ENCODE peak calls at places on chromosomes 11 and 22, in four cellular contexts. One of them, this sample, is unnamed.

GRCh38 chr22:47627561-47628253 is 865.3 kb downstream of the TBC1D22A start:
- DNase-seq in suprapubic skin: no peak
- DNase-seq in A549: no peak
- DNase-seq in IMR-90: no peak
- DNase-seq in this sample: no peak

GRCh38 chr11:90556612-90557011 is 333.8 kb upstream of the CHORDC1 start:
- DNase-seq in suprapubic skin: no peak
- DNase-seq in A549: no peak
- DNase-seq in IMR-90: no peak
- DNase-seq in this sample: no peak

GRCh38 chr11:117076941-117077659 is 21.1 kb downstream of the SIK3 start:
- DNase-seq in A549: no peak
- DNase-seq in suprapubic skin: no peak
- DNase-seq in IMR-90: no peak
- DNase-seq in this sample: peak

GRCh38 chr11:57946628-57947027 is 77.1 kb upstream of the OR9Q1 start:
- DNase-seq in suprapubic skin: no peak
- DNase-seq in A549: no peak
- DNase-seq in IMR-90: no peak
- DNase-seq in this sample: no peak

GRCh38 chr11:43856988-43857387 is 23.6 kb upstream of the ALKBH3 start:
- DNase-seq in IMR-90: no peak
- DNase-seq in A549: no peak
- DNase-seq in suprapubic skin: no peak
- DNase-seq in this sample: no peak

GRCh38 chr11:61716478-61717285 is 35.8 kb upstream of the MYRF start:
- DNase-seq in IMR-90: no peak
- DNase-seq in A549: no peak
- DNase-seq in suprapubic skin: no peak
- DNase-seq in this sample: no peak

GRCh38 chr11:65396769-65397745 is 10.6 kb downstream of the FRMD8 start:
- DNase-seq in IMR-90: no peak
- DNase-seq in A549: no peak
- DNase-seq in suprapubic skin: no peak
- DNase-seq in this sample: no peak

GRCh38 chr22:49303061-49303735 is 524.5 kb downstream of the BRD1 start:
- DNase-seq in A549: no peak
- DNase-seq in IMR-90: no peak
- DNase-seq in suprapubic skin: peak
- DNase-seq in this sample: no peak

GRCh38 chr11:92580931-92581330 is 356.3 kb downstream of the FAT3 start:
- DNase-seq in A549: no peak
- DNase-seq in suprapubic skin: no peak
- DNase-seq in IMR-90: no peak
- DNase-seq in this sample: no peak

DNA sequence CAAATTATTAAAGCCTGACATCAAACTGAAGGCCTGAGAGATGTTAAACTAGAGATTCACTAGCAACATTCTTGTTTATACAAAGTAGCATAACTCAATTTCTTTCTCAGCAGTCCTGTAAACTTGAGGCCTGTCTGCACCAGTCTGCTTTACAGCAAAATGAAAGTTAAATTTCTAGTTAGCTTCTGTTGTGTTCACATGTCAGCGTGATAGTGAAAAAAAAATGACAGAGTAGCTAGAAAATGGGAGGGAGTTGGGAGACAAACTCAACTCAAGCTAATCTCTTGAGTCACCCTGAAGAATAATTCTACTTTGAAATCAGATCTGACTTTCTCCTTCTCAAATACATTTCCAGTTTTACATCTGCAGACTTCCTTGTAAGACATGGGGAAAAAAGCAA is 6.5 kb downstream of the RBFOX2 start:
- DNase-seq in IMR-90: peak
- DNase-seq in suprapubic skin: no peak
- DNase-seq in A549: no peak
- DNase-seq in this sample: no peak
- TF ChIP-seq CTCF in IMR-90: no peak
- TF ChIP-seq CTCF in suprapubic skin: no peak
- TF ChIP-seq CTCF in A549: no peak
- TF ChIP-seq CTCF in this sample: no peak

GRCh38 chr11:42625757-42626156 is 686.0 kb upstream of the API5 start:
- DNase-seq in A549: no peak
- DNase-seq in IMR-90: no peak
- DNase-seq in suprapubic skin: no peak
- DNase-seq in this sample: no peak

GRCh38 chr11:42631223-42631843 is 680.5 kb upstream of the API5 start:
- DNase-seq in A549: peak
- DNase-seq in IMR-90: no peak
- DNase-seq in suprapubic skin: no peak
- DNase-seq in this sample: no peak
- TF ChIP-seq CTCF in A549: no peak
- TF ChIP-seq CTCF in IMR-90: peak
- TF ChIP-seq CTCF in suprapubic skin: no peak
- TF ChIP-seq CTCF in this sample: no peak

DNA sequence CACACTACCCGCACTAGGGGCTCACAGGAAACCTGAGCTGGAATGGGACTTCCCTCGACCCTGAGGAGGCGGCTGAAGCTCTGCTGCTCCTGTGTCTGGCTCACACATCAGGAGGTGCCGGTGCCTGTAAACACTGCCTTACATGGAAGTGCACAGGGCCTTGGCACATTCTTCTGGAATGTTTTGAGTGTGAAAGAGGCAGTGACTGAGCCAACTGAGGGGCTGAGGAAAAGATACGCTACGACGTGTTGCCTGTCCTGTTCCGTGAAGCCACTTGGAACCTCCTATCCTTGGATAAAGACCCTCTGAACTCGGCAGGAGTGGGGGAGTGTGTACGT is 10.5 kb downstream of the TXN2 start:
- DNase-seq in A549: no peak
- DNase-seq in IMR-90: peak
- DNase-seq in suprapubic skin: no peak
- DNase-seq in this sample: no peak
- TF ChIP-seq CTCF in A549: no peak
- TF ChIP-seq CTCF in IMR-90: no peak
- TF ChIP-seq CTCF in suprapubic skin: no peak
- TF ChIP-seq CTCF in this sample: no peak

DNA sequence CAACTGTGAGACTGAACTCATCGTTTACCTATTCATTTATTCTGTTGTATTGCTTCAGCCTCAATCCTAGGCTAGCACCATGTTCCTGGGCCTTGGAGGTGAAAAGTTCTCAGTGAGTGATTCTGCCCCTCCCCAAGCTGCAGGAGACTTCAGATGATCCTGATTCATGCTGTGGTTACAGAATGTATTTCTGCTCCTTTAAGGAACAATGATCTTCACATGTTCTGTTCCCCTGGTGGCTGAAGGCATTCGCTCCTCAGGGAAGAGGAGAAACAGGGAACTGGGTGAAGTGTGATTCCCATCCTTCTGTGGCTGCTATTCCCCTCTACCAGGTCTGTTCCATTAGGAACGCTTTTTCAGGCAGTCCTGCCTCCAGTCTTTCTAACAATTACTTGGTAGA is 2.4 kb downstream of the OR52E1 start:
- DNase-seq in IMR-90: no peak
- DNase-seq in suprapubic skin: no peak
- DNase-seq in A549: no peak
- DNase-seq in this sample: peak
- TF ChIP-seq CTCF in IMR-90: no peak
- TF ChIP-seq CTCF in suprapubic skin: no peak
- TF ChIP-seq CTCF in A549: no peak
- TF ChIP-seq CTCF in this sample: no peak

GRCh38 chr22:32205974-32206773 is 1.3 kb upstream of the RFPL2 start:
- DNase-seq in suprapubic skin: no peak
- DNase-seq in IMR-90: no peak
- DNase-seq in A549: peak
- DNase-seq in this sample: no peak
- TF ChIP-seq CTCF in suprapubic skin: no peak
- TF ChIP-seq CTCF in IMR-90: no peak
- TF ChIP-seq CTCF in A549: no peak
- TF ChIP-seq CTCF in this sample: no peak

GRCh38 chr22:30667092-30667485 is 586 bp downstream of the DUSP18 start:
- DNase-seq in suprapubic skin: no peak
- DNase-seq in IMR-90: no peak
- DNase-seq in A549: no peak
- DNase-seq in this sample: peak

GRCh38 chr22:30668306-30668655 is 606 bp upstream of the DUSP18 start:
- DNase-seq in IMR-90: no peak
- DNase-seq in suprapubic skin: no peak
- DNase-seq in A549: no peak
- DNase-seq in this sample: no peak

GRCh38 chr22:30665786-30666185 is 1.9 kb downstream of the DUSP18 start:
- DNase-seq in A549: no peak
- DNase-seq in suprapubic skin: no peak
- DNase-seq in IMR-90: no peak
- DNase-seq in this sample: no peak

GRCh38 chr22:30665266-30665665 is 2.4 kb downstream of the DUSP18 start:
- DNase-seq in IMR-90: no peak
- DNase-seq in A549: no peak
- DNase-seq in suprapubic skin: no peak
- DNase-seq in this sample: no peak

GRCh38 chr22:30667486-30668305 is at the start of gene DUSP18:
- DNase-seq in A549: peak
- DNase-seq in IMR-90: peak
- DNase-seq in suprapubic skin: peak
- DNase-seq in this sample: peak
- TF ChIP-seq CTCF in A549: no peak
- TF ChIP-seq CTCF in IMR-90: peak
- TF ChIP-seq CTCF in suprapubic skin: peak
- TF ChIP-seq CTCF in this sample: peak

GRCh38 chr11:101914737-101915426 is at the start of gene CEP126:
- DNase-seq in suprapubic skin: peak
- DNase-seq in IMR-90: peak
- DNase-seq in A549: peak
- DNase-seq in this sample: peak
- TF ChIP-seq CTCF in suprapubic skin: peak
- TF ChIP-seq CTCF in IMR-90: peak
- TF ChIP-seq CTCF in A549: peak
- TF ChIP-seq CTCF in this sample: peak

GRCh38 chr11:41175304-41175972 is 284.0 kb downstream of the LRRC4C start:
- DNase-seq in suprapubic skin: no peak
- DNase-seq in IMR-90: no peak
- DNase-seq in A549: no peak
- DNase-seq in this sample: no peak
- TF ChIP-seq CTCF in suprapubic skin: no peak
- TF ChIP-seq CTCF in IMR-90: no peak
- TF ChIP-seq CTCF in A549: no peak
- TF ChIP-seq CTCF in this sample: no peak

DNA sequence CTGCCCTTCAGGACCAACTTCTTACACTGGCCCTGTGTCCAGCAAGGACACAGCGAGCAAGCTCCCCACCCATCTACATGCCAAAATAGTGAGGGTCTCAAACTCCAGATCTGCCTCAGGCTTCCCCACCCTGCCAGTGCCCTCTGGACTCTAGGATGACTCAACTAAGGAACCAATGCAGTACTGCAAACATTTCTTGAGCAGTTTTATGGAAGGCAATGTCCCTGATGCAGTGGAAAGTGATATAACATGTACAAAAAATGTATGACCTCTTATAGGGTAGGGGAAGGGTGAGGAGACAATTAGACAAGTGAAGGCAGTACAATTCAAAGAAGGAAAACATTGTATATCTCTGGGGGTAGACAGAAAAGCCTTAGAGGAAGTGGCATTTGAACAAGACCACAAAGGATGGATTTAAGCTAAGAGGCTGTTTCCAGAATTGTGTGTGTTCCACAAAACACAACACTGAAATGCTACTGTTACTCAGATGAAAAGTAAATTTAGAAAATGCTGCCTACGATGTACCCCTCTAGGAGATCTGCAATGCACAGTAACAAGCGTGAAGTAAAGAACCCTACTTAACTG is 47.3 kb downstream of the RAB30 start:
- DNase-seq in A549: no peak
- DNase-seq in IMR-90: no peak
- DNase-seq in suprapubic skin: no peak
- DNase-seq in this sample: no peak
- TF ChIP-seq CTCF in A549: no peak
- TF ChIP-seq CTCF in IMR-90: no peak
- TF ChIP-seq CTCF in suprapubic skin: no peak
- TF ChIP-seq CTCF in this sample: no peak

DNA sequence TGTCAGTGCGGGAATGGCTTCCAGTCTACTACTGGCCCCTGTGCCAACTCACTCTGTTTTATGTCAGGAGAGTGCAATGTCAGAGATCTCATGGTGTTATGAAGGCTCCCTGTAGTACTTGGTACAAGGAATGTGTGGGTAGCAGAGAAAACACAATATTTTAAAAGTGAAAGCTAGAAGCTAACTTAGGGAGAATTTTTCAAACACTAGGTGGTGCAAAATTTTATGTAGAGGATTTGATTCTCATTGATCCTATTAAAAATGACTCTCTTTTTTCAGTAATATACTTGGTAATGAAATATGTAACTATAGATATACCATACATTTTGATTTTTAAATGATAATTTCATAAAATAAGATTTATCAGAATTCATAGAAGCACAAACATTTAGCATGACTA is 134.7 kb downstream of the JRKL start:
- DNase-seq in IMR-90: peak
- DNase-seq in suprapubic skin: no peak
- DNase-seq in A549: no peak
- DNase-seq in this sample: no peak
- TF ChIP-seq CTCF in IMR-90: no peak
- TF ChIP-seq CTCF in suprapubic skin: no peak
- TF ChIP-seq CTCF in A549: no peak
- TF ChIP-seq CTCF in this sample: no peak